ENCODE peak calls at places on chromosomes 5 and 9, in eight cellular contexts. H is adrenal gland, X is tibial artery, V is mammary epithelial cell, C is uterus, J is NT2/D1, I is breast epithelium, M is IMR-90. P is an unnamed sample.
A peak's percentile ranks its signal among the peaks of the same experiment; 100 is the strongest.

GRCh38 chr9:137721899-137722298 is 103.1 kb downstream of the EHMT1 start:
- DNase-seq in I (no peak), C (no peak), H (no peak), X (no peak), M (no peak), J (no peak), V (no peak), P (no peak)

GRCh38 chr9:27368317-27368985 is 71.5 kb upstream of the EQTN start:
- DNase-seq in X (no peak), M (no peak), C (peak; percentile 55), J (no peak), I (no peak), V (no peak), H (no peak), P (peak; percentile 50)

GRCh38 chr9:114225534-114226288 is 70.4 kb downstream of the COL27A1 start:
- DNase-seq in C (no peak), M (peak; percentile 67), H (no peak), I (no peak), J (no peak), X (no peak), V (peak; percentile 25), P (no peak)

GRCh38 chr5:71587709-71588532 is 781 bp downstream of the MCCC2 start:
- DNase-seq in M (no peak), V (no peak), J (no peak), X (no peak), I (no peak), H (peak; percentile 27), C (no peak), P (peak; percentile 19)

GRCh38 chr5:135565256-135565655 is 13.5 kb downstream of the CXCL14 start:
- DNase-seq in C (no peak), J (no peak), H (no peak), I (no peak), V (no peak), M (no peak), X (no peak), P (peak; percentile 53)

GRCh38 chr5:167284491-167284890 is 1007.0 kb upstream of the WWC1 start:
- DNase-seq in X (no peak), I (no peak), C (no peak), H (no peak), J (no peak), M (peak; percentile 70), V (peak; percentile 9), P (peak; percentile 47)

GRCh38 chr5:20974423-20974822 is 986.4 kb upstream of the CDH18 start:
- DNase-seq in I (no peak), C (no peak), H (no peak), M (no peak), X (no peak), J (no peak), V (no peak), P (peak; percentile 24)

GRCh38 chr5:32444946-32445758 is 612 bp upstream of the ZFR start:
- DNase-seq in M (peak; percentile 4), I (no peak), V (no peak), H (no peak), J (no peak), C (no peak), X (no peak), P (no peak)

GRCh38 chr5:120507197-120507596 is 43.1 kb downstream of the PRR16 start:
- DNase-seq in X (no peak), M (peak; percentile 36), J (no peak), C (no peak), V (no peak), I (no peak), H (no peak), P (peak; percentile 46)

GRCh38 chr5:94066437-94067207 is 325.2 kb upstream of the POU5F2 start:
- DNase-seq in M (no peak), V (no peak), X (no peak), C (no peak), I (no peak), J (no peak), H (no peak), P (no peak)

GRCh38 chr5:19771174-19771835 is 216.7 kb downstream of the CDH18 start:
- DNase-seq in I (no peak), H (no peak), C (no peak), X (no peak), J (no peak), M (peak; percentile 40), V (peak; percentile 39), P (peak; percentile 36)

GRCh38 chr5:77645158-77645994 is 6.9 kb upstream of the OTP start:
- DNase-seq in V (no peak), M (no peak), J (no peak), I (no peak), X (no peak), H (peak; percentile 42), C (no peak), P (peak; percentile 44)

GRCh38 chr5:132915681-132916080 is 42.2 kb downstream of the LEAP2 start:
- DNase-seq in C (no peak), I (no peak), J (no peak), V (peak; percentile 20), M (peak; percentile 23), H (no peak), X (no peak), P (no peak)

GRCh38 chr9:100473271-100474081 is 527 bp downstream of the TMEFF1 start:
- DNase-seq in M (peak; percentile 29), V (peak; percentile 35), I (no peak), H (peak; percentile 27), X (no peak), J (peak; percentile 23), C (no peak), P (peak; percentile 69)
- H3K4me3 ChIP-seq in M (peak overlapping the region; percentile 90), V (peak overlapping the region; percentile 77), I (peak overlapping the region; percentile 85), H (no peak overlapping the region), X (peak overlapping the region; percentile 62), J (peak overlapping the region; percentile 85), C (peak overlapping the region; percentile 38), P (peak overlapping the region; percentile 83)

GRCh38 chr5:8897316-8897715 is 648.6 kb downstream of the SEMA5A start:
- DNase-seq in V (no peak), C (no peak), X (no peak), I (no peak), M (no peak), J (no peak), H (no peak), P (no peak)
- H3K9me3 ChIP-seq in V (no peaks in the 10 kb centered on the region), C (no peaks in the 10 kb centered on the region), X (no peaks in the 10 kb centered on the region), I (no peaks in the 10 kb centered on the region), M (no peaks in the 10 kb centered on the region), J (no peaks in the 10 kb centered on the region), H (no peaks in the 10 kb centered on the region), P (no peaks in the 10 kb centered on the region)

DNA sequence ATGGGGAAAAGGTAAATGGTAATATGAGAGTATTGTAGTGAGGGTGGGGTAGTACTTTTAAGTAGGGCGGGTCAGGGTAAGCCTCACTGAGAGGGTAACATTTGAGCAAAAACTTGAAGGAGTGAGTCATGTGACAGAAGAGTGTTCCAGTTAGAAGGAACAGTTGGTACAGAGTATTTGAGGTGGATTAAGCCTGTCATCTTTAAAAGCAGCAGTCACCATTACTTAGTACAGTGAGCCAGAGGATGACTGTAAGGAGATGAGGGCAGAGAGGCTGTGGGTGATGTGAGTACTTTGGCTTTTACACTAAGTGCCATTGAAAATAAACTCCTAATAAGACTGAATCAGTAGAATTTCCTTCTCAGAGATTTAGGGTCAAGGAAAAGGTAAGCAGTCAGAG is 54.8 kb downstream of the UBAP1 start:
- DNase-seq in M (peak; percentile 60), I (no peak), V (no peak), H (no peak), X (no peak), J (no peak), C (no peak), P (peak; percentile 43)
- H3K4me3 ChIP-seq in M (no peak overlapping the region), I (no peak overlapping the region), V (no peak overlapping the region), H (no peak overlapping the region), X (no peak overlapping the region), J (no peak overlapping the region), C (no peak overlapping the region), P (no peak overlapping the region)

GRCh38 chr9:12730198-12730597 is 37.0 kb downstream of the TYRP1 start:
- DNase-seq in C (no peak), I (no peak), X (no peak), M (no peak), H (no peak), V (no peak), J (no peak), P (no peak)
- H3K9me3 ChIP-seq in C (no peaks in the 10 kb centered on the region), I (peaks cover 3% of the 10 kb centered on the region), X (no peaks in the 10 kb centered on the region), M (peaks cover 6% of the 10 kb centered on the region), H (no peaks in the 10 kb centered on the region), V (no peaks in the 10 kb centered on the region), J (peaks cover 8% of the 10 kb centered on the region), P (peaks cover 6% of the 10 kb centered on the region)

GRCh38 chr9:121206516-121207370 is 5.1 kb upstream of the RAB14 start:
- DNase-seq in I (no peak), M (peak; percentile 25), V (no peak), J (no peak), H (peak; percentile 14), C (no peak), X (no peak), P (no peak)

GRCh38 chr9:121210536-121210935 is 8.9 kb upstream of the RAB14 start:
- DNase-seq in V (no peak), M (no peak), J (no peak), C (no peak), H (no peak), X (no peak), I (no peak), P (no peak)

GRCh38 chr9:121204121-121204520 is 2.5 kb upstream of the RAB14 start:
- DNase-seq in I (no peak), M (no peak), J (no peak), X (no peak), V (no peak), H (no peak), C (no peak), P (no peak)

GRCh38 chr9:121204611-121205010 is 2.9 kb upstream of the RAB14 start:
- DNase-seq in C (no peak), X (no peak), V (no peak), I (no peak), M (no peak), H (no peak), J (no peak), P (no peak)

DNA sequence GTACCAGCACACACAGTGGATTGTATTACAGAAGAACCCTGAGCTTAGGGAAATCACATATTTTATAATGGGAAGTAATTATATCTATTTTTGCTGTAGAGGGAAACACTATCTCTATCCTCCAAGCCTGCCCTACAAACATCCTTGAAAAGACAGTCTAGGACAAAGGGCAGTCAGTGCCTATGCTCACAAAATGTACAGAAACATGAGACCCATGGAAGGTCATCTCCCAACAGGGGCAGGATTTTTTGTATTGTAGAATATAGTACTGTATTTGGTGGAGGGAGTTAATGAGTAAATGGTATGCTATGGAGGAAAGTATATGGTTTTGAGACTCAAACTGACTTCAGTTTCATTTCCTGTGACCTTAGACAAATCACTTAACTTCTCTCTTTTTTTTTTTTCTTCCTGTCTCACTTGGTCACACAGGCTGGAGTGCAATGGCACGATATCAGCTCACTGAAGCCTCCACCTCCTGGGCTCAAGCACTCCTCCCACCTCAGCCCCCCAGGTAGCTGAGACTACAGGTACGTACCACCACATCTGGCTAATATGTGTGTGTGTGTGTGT is 5.8 kb upstream of the RAB14 start:
- DNase-seq in I (no peak), M (no peak), C (no peak), X (no peak), V (no peak), H (no peak), J (no peak), P (no peak)
- H3K4me3 ChIP-seq in I (no peak overlapping the region), M (no peak overlapping the region), C (no peak overlapping the region), X (no peak overlapping the region), V (no peak overlapping the region), H (no peak overlapping the region), J (no peak overlapping the region), P (no peak overlapping the region)

P was measured in adipocyte.